ENCODE peak calls at places on chromosomes 6 and 20, in nine cellular contexts. V, L, Z, X, F, S, M, N and I are unnamed samples. For H3K27me3, the result is how much of the 10 kb centered on the place peaks cover.

GRCh38 chr6:117829594-117830319 is 77.3 kb upstream of the SLC35F1 start:
- DNase-seq in V (peak), L (peak), Z (peak), X (no peak), F (no peak), S (peak), M (no peak), N (peak), I (peak)

GRCh38 chr20:60108397-60108796 is 150.2 kb downstream of the CDH26 start:
- DNase-seq in V (peak), L (no peak), Z (no peak), X (no peak), F (no peak), S (no peak), M (no peak), N (no peak), I (no peak)

GRCh38 chr20:54140927-54141566 is 32.7 kb downstream of the CYP24A1 start:
- DNase-seq in V (no peak), L (no peak), Z (no peak), X (peak), F (no peak), S (no peak), M (no peak), N (peak), I (no peak)

GRCh38 chr6:55009114-55009513 is 162.5 kb downstream of the FAM83B start:
- DNase-seq in V (no peak), L (peak), Z (no peak), X (no peak), F (no peak), S (peak), M (no peak), N (no peak), I (peak)

GRCh38 chr20:50678213-50678898 is 13.0 kb downstream of the RIPOR3 start:
- DNase-seq in V (no peak), L (no peak), Z (no peak), X (no peak), F (no peak), S (no peak), M (no peak), N (peak), I (no peak)

GRCh38 chr20:53578492-53579222 is 15.0 kb downstream of the ZNF217 start:
- DNase-seq in V (peak), L (peak), Z (peak), X (no peak), F (peak), S (peak), M (no peak), N (peak), I (peak)

GRCh38 chr20:60057123-60057865 is 99.1 kb downstream of the CDH26 start:
- DNase-seq in V (peak), L (peak), Z (peak), X (peak), F (peak), S (peak), M (peak), N (peak), I (peak)

GRCh38 chr6:41735427-41736206 is at the start of gene TFEB:
- DNase-seq in V (peak), L (peak), Z (peak), X (no peak), F (peak), S (peak), M (peak), N (peak), I (peak)

GRCh38 chr6:50467931-50468330 is 245.4 kb upstream of the TFAP2D start:
- DNase-seq in V (no peak), L (no peak), Z (no peak), X (no peak), F (no peak), S (no peak), M (no peak), N (no peak), I (no peak)

GRCh38 chr20:14832630-14833029 is 495.2 kb upstream of the FLRT3 start:
- DNase-seq in V (no peak), L (no peak), Z (no peak), X (no peak), F (no peak), S (no peak), M (no peak), N (no peak), I (no peak)

GRCh38 chr6:16787128-16787685 is 25.9 kb upstream of the ATXN1 start:
- DNase-seq in V (no peak), L (no peak), Z (peak), X (no peak), F (no peak), S (no peak), M (no peak), N (no peak), I (no peak)

GRCh38 chr6:32972353-32973143 is 4.2 kb downstream of the BRD2 start:
- DNase-seq in V (no peak), L (peak), Z (no peak), X (no peak), F (peak), S (no peak), M (peak), N (peak), I (peak)

GRCh38 chr6:89057759-89058158 is 22.8 kb upstream of the PNRC1 start:
- DNase-seq in V (no peak), L (peak), Z (no peak), X (no peak), F (no peak), S (no peak), M (no peak), N (no peak), I (peak)

GRCh38 chr6:33706136-33706725 is 5.3 kb downstream of the UQCC2 start:
- DNase-seq in V (no peak), L (peak), Z (no peak), X (no peak), F (no peak), S (no peak), M (peak), N (no peak), I (no peak)

GRCh38 chr6:126947070-126947469 is 171.4 kb upstream of the RSPO3 start:
- DNase-seq in V (no peak), L (no peak), Z (no peak), X (no peak), F (no peak), S (no peak), M (peak), N (no peak), I (no peak)

GRCh38 chr6:68710916-68711315 is 75.8 kb downstream of the ADGRB3 start:
- DNase-seq in V (no peak), L (no peak), Z (no peak), X (no peak), F (no peak), S (no peak), M (no peak), N (no peak), I (no peak)

GRCh38 chr20:34615477-34615876 is 57.0 kb downstream of the MAP1LC3A start:
- DNase-seq in V (peak), L (no peak), Z (no peak), X (no peak), F (no peak), S (no peak), M (no peak), N (no peak), I (no peak)

GRCh38 chr6:130575971-130576370 is 210.2 kb downstream of the TMEM200A start:
- DNase-seq in V (no peak), L (no peak), Z (no peak), X (no peak), F (peak), S (no peak), M (no peak), N (no peak), I (no peak)

GRCh38 chr6:27669278-27669797 is 196.4 kb upstream of the ZNF184 start:
- DNase-seq in V (no peak), L (peak), Z (peak), X (no peak), F (no peak), S (no peak), M (no peak), N (peak), I (no peak)

GRCh38 chr6:148935705-148936306 is 189.0 kb downstream of the UST start:
- DNase-seq in V (peak), L (no peak), Z (no peak), X (peak), F (no peak), S (no peak), M (no peak), N (no peak), I (no peak)

GRCh38 chr6:1070085-1070521 is 241.8 kb upstream of the FOXQ1 start:
- DNase-seq in V (no peak), L (no peak), Z (no peak), X (no peak), F (no peak), S (no peak), M (peak), N (no peak), I (no peak)
- H3K27me3 ChIP-seq in V (under half), L (under half), Z (under half), X (under half), F (under half), S (under half), M (under half), N (under half), I (under half)

DNA sequence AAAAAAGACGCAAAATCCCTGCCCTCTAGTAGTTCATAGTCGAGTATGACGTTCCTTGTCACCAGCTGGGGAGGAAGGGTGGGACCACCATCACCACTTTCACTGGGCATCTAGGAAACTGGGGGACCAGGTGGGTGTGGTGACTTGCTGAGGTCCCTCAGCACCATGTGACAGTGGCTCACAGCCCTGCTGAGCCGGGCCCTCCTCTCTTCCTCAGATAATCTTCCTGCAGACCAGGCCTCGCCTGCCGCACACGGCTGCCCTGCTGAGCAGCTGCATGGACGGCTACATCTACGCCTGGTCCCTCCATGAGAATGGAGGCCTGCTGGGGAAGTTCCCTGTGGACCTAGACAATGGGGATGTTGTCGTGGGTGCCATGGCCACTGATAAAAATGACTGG is 71.5 kb downstream of the EFCAB8 start:
- DNase-seq in V (no peak), L (no peak), Z (no peak), X (no peak), F (no peak), S (no peak), M (no peak), N (no peak), I (no peak)
- H3K27me3 ChIP-seq in V (under half), L (under half), Z (under half), X (under half), F (under half), S (under half), M (under half), N (half or more), I (under half)

GRCh38 chr20:44354979-44355502 is 458 bp upstream of the HNF4A start:
- DNase-seq in V (no peak), L (no peak), Z (no peak), X (no peak), F (no peak), S (no peak), M (no peak), N (no peak), I (no peak)
- H3K27me3 ChIP-seq in V (under half), L (under half), Z (under half), X (under half), F (under half), S (under half), M (under half), N (under half), I (under half)

DNA sequence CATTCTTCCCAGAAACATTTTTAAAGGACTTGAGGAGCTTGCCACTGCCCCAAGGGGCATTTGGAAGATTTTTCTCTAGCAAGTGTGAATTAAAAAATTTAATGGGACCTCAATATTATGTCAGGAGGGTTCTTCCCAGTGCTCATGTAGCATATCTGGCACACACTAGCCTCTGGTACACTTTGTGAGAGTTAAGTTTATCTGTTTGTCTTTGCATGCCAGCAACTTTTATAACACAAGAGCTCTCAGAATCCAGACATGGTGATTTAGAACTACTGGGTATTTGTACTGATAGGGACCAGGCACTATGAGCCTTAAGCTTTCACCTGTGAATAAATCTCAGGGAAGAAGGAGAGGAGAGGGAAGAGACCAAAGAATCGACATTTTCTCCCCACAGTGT is 12.9 kb downstream of the SPINT3 start:
- DNase-seq in V (no peak), L (no peak), Z (no peak), X (no peak), F (no peak), S (no peak), M (no peak), N (no peak), I (no peak)
- H3K27me3 ChIP-seq in V (under half), L (under half), Z (under half), X (under half), F (under half), S (half or more), M (under half), N (under half), I (under half)

DNA sequence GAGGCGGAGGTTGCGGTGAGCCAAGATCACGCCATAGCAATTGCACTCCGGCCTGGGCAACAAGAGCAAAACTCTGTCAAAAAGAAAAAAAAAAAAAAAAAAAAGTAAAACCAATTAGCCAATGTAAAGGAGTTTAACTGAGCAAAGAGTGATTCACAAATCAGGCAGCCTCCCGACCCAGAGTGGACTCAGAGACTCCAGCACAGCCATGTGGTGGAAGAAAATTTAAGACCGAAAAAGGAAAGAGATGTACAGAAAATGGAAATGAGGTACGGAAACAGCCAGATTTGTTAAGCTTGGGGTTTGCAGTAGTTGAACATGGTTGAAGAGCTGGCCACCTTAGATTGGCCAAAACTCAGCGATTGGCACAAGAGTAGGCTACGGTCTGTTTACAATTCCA is 51.4 kb downstream of the ERMARD start:
- DNase-seq in V (no peak), L (no peak), Z (no peak), X (no peak), F (no peak), S (no peak), M (no peak), N (no peak), I (no peak)
- H3K27me3 ChIP-seq in V (under half), L (under half), Z (under half), X (under half), F (under half), S (under half), M (under half), N (half or more), I (under half)

DNA sequence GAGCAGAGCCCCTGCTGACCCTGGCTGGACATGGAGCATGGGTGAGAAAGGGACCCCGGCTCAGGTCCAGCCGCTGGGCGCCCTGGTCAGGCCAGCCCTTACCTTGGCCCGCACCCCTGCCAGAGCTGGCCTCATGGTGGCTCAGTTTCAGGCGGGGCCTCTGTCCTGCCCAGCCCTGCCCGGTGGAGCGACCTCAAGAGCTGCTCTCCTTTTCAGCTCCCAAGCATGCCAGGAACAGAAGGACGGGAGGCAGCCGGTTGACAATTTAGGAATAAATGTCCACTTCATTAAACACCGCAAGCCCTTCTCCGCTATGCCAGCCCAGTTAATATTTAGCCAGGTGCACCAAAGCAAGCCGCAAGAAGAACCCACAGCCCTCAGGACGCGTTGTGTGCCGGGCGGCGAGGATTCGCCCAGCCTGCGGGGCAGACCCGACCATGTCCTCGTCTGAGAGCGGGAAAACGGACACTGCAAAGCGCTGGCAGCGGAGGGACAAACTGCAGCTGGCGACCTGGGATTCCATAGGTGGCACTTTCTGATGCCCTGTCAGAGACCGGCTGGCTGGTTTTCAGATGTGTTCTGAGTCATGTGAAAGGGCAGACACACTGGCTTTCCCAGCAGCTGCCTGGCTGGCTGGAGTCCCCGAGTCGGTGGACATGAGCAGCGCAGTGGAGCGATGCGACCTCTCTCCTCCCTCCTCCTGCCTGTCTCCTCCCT is 221.9 kb downstream of the TTLL2 start:
- DNase-seq in V (no peak), L (no peak), Z (no peak), X (no peak), F (no peak), S (no peak), M (no peak), N (no peak), I (no peak)
- H3K27me3 ChIP-seq in V (under half), L (under half), Z (under half), X (under half), F (under half), S (under half), M (under half), N (half or more), I (under half)

GRCh38 chr6:1617466-1618304 is 8.0 kb downstream of the FOXC1 start:
- DNase-seq in V (no peak), L (peak), Z (no peak), X (no peak), F (no peak), S (peak), M (no peak), N (no peak), I (peak)
- H3K27me3 ChIP-seq in V (under half), L (half or more), Z (under half), X (under half), F (under half), S (half or more), M (under half), N (under half), I (half or more)

DNA sequence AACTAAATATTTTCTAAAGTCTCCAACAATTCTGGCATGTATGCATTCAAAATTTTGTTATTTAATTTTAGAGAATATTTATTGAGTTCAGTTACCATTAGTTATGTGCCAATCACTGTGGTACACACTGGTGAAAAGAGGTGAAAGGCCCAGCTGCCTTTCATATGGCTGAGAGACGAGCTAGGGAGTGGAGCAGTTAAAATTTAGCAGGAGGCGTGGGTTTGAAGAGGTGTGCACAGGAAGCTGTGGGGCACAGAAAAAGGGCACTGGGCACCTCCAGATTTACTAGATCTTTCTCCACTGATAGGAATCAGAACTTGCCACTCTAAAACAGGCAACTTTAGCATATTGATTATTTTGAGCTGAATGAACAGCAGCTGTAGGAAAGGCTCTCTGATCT is 347.1 kb downstream of the CD83 start:
- DNase-seq in V (no peak), L (no peak), Z (no peak), X (no peak), F (no peak), S (no peak), M (no peak), N (no peak), I (no peak)
- H3K27me3 ChIP-seq in V (under half), L (under half), Z (under half), X (under half), F (under half), S (under half), M (under half), N (under half), I (under half)

DNA sequence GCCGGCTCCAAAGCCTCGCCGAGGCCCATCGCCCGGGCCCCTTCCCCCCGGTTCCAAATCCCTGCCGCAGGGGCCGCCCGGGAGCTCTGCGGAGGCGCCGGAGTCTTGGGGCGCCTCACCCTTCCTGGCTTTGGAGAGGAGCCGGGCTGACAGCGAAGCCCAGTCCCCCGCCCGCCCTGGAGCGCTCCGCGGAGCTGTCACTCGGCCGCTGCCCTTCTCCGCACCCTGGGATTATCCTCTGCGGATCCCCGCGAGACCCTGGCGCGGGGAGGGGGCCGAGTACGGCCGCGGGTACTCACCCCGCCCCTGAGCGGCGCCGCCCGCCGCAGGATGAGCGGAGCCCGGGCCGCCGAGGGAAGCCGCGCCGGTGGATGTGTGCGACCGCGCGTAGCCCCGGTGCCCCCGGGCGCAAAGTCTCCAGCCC is 343 bp downstream of the SNAP91 start:
- DNase-seq in V (no peak), L (peak), Z (peak), X (no peak), F (no peak), S (no peak), M (no peak), N (no peak), I (peak)
- H3K27me3 ChIP-seq in V (under half), L (half or more), Z (half or more), X (half or more), F (under half), S (half or more), M (half or more), N (under half), I (under half)